ENCODE peak calls at places on chromosome 6, in nine cellular contexts. J is stimulated activated CD4-positive, alpha-beta T cell treated with anti-CD3 and anti-CD28 coated beads, Interleukin-2, amount 100 ng/mL, for 48 hours; K is AG10803; O is SK-MEL-5; L is hypothalamus; H is GDM1; D is heart left ventricle; A is NCI-H510A; F is NCI-H2029. V is an unnamed sample.

GRCh38 chr6:164563866-164564265 is 745.5 kb downstream of the C6orf118 start:
- DNase-seq in J (no peak), K (no peak), O (no peak), L (no peak), H (no peak), D (no peak), A (no peak), F (no peak), V (no peak)

GRCh38 chr6:84625510-84625909 is 138.9 kb downstream of the TBX18 start:
- DNase-seq in J (no peak), K (no peak), O (no peak), L (no peak), H (no peak), D (no peak), A (no peak), F (no peak), V (no peak)

GRCh38 chr6:167105060-167105459 is 17.8 kb upstream of the CCR6 start:
- DNase-seq in J (no peak), K (no peak), O (no peak), L (no peak), H (no peak), D (no peak), A (no peak), F (no peak), V (no peak)

GRCh38 chr6:140178550-140179334 is 804.3 kb upstream of the CITED2 start:
- DNase-seq in J (no peak), K (peak), O (no peak), L (no peak), H (no peak), D (no peak), A (no peak), F (no peak), V (no peak)

GRCh38 chr6:75266716-75267291 is 17.8 kb downstream of the TMEM30A start:
- DNase-seq in J (no peak), K (peak), O (peak), L (no peak), H (peak), D (no peak), A (no peak), F (peak), V (no peak)

GRCh38 chr6:125858427-125859320 is 67.9 kb downstream of the NCOA7 start:
- DNase-seq in J (peak), K (peak), O (peak), L (no peak), H (peak), D (peak), A (no peak), F (peak), V (peak)

GRCh38 chr6:4133941-4134838 is 1.2 kb downstream of the ECI2 start:
- DNase-seq in J (peak), K (no peak), O (peak), L (no peak), H (no peak), D (no peak), A (no peak), F (no peak), V (peak)

GRCh38 chr6:144657691-144658090 is 372.6 kb downstream of the UTRN start:
- DNase-seq in J (no peak), K (no peak), O (no peak), L (no peak), H (no peak), D (no peak), A (no peak), F (no peak), V (no peak)

GRCh38 chr6:120489941-120490340 is 844.3 kb downstream of the TBC1D32 start:
- DNase-seq in J (no peak), K (no peak), O (no peak), L (no peak), H (no peak), D (no peak), A (no peak), F (no peak), V (no peak)

GRCh38 chr6:10576226-10576625 is 55.1 kb downstream of the GCNT2 start:
- DNase-seq in J (no peak), K (no peak), O (no peak), L (no peak), H (no peak), D (no peak), A (no peak), F (no peak), V (no peak)

GRCh38 chr6:81465859-81466258 is 286.6 kb downstream of the TENT5A start:
- DNase-seq in J (no peak), K (peak), O (peak), L (no peak), H (no peak), D (no peak), A (no peak), F (no peak), V (no peak)

GRCh38 chr6:2725999-2726567 is 24.6 kb downstream of the MYLK4 start:
- DNase-seq in J (no peak), K (peak), O (no peak), L (no peak), H (peak), D (no peak), A (no peak), F (no peak), V (no peak)

GRCh38 chr6:66496659-66497058 is 789.6 kb upstream of the EYS start:
- DNase-seq in J (no peak), K (peak), O (peak), L (no peak), H (peak), D (no peak), A (no peak), F (no peak), V (no peak)

GRCh38 chr6:11218827-11219826 is 13.3 kb downstream of the NEDD9 start:
- DNase-seq in J (no peak), K (no peak), O (peak), L (no peak), H (no peak), D (peak), A (no peak), F (no peak), V (peak)

GRCh38 chr6:127570739-127571389 is 6.1 kb upstream of the C6orf58 start:
- DNase-seq in J (no peak), K (no peak), O (no peak), L (no peak), H (no peak), D (no peak), A (no peak), F (no peak), V (no peak)

GRCh38 chr6:167913699-167914098 is 83.8 kb upstream of the KIF25 start:
- DNase-seq in J (no peak), K (no peak), O (no peak), L (no peak), H (no peak), D (no peak), A (no peak), F (no peak), V (no peak)

GRCh38 chr6:52904562-52905279 is 4.8 kb downstream of the GSTA3 start:
- DNase-seq in J (no peak), K (no peak), O (peak), L (no peak), H (no peak), D (no peak), A (no peak), F (no peak), V (no peak)

GRCh38 chr6:25987845-25988244 is 25.2 kb downstream of the TRIM38 start:
- DNase-seq in J (no peak), K (no peak), O (peak), L (no peak), H (no peak), D (no peak), A (no peak), F (no peak), V (no peak)

GRCh38 chr6:40695114-40695513 is 108.0 kb upstream of the LRFN2 start:
- DNase-seq in J (no peak), K (no peak), O (peak), L (no peak), H (no peak), D (no peak), A (peak), F (no peak), V (no peak)

GRCh38 chr6:36838896-36839818 is at the start of gene CPNE5:
- DNase-seq in J (no peak), K (no peak), O (no peak), L (no peak), H (no peak), D (peak), A (no peak), F (no peak), V (no peak)

GRCh38 chr6:7424967-7425807 is 35.6 kb downstream of the RIOK1 start:
- DNase-seq in J (no peak), K (peak), O (peak), L (no peak), H (peak), D (peak), A (peak), F (peak), V (no peak)

GRCh38 chr6:118581489-118581959 is 33.4 kb downstream of the PLN start:
- DNase-seq in J (no peak), K (peak), O (peak), L (no peak), H (no peak), D (no peak), A (no peak), F (no peak), V (no peak)

GRCh38 chr6:9250852-9251251 is 815.5 kb upstream of the SLC35B3 start:
- DNase-seq in J (no peak), K (peak), O (peak), L (no peak), H (no peak), D (no peak), A (no peak), F (peak), V (peak)

GRCh38 chr6:158718431-158719126 is 68.7 kb downstream of the SYTL3 start:
- DNase-seq in J (no peak), K (peak), O (peak), L (no peak), H (no peak), D (no peak), A (no peak), F (no peak), V (no peak)

GRCh38 chr6:34276881-34277762 is 28.3 kb upstream of the SMIM29 start:
- DNase-seq in J (no peak), K (no peak), O (no peak), L (no peak), H (no peak), D (peak), A (no peak), F (no peak), V (no peak)

GRCh38 chr6:90284236-90284744 is 12.4 kb downstream of the BACH2 start:
- DNase-seq in J (no peak), K (peak), O (peak), L (no peak), H (no peak), D (no peak), A (no peak), F (no peak), V (no peak)

GRCh38 chr6:31216208-31216898 is 45.9 kb upstream of the POU5F1 start:
- DNase-seq in J (no peak), K (no peak), O (no peak), L (no peak), H (peak), D (no peak), A (no peak), F (no peak), V (peak)

GRCh38 chr6:47106721-47107197 is 64.6 kb upstream of the ADGRF1 start:
- DNase-seq in J (no peak), K (peak), O (no peak), L (no peak), H (no peak), D (no peak), A (no peak), F (no peak), V (no peak)

GRCh38 chr6:122736166-122736565 is 43.4 kb upstream of the FABP7 start:
- DNase-seq in J (no peak), K (no peak), O (no peak), L (no peak), H (no peak), D (no peak), A (no peak), F (peak), V (no peak)

V was measured in colonic mucosa.